ENCODE peak calls at places on chromosomes 13 and 19, in seven cellular contexts. B is A673; Q is aorta; E is esophagus squamous epithelium; P is neural progenitor cell; U is neuronal stem cell; L is effector memory CD4-positive, alpha-beta T cell. O is an unnamed sample.

GRCh38 chr13:31426395-31426794 is 226.6 kb downstream of the B3GLCT start:
- DNase-seq in L (no peak), P (no peak), U (no peak), Q (no peak), B (no peak), E (no peak), O (no peak)

GRCh38 chr19:35963514-35963913 is 27.3 kb downstream of the LRFN3 start:
- DNase-seq in P (peak; percentile 91), U (peak; percentile 69), E (no peak), Q (no peak), L (no peak), B (peak; percentile 63), O (no peak)

GRCh38 chr13:40910324-40911050 is 108.6 kb downstream of the ELF1 start:
- DNase-seq in E (no peak), L (no peak), U (no peak), B (no peak), P (no peak), Q (no peak), O (no peak)

GRCh38 chr13:36430247-36431203 is 1.8 kb upstream of the CCNA1 start:
- DNase-seq in B (no peak), E (no peak), Q (peak; percentile 81), U (no peak), L (no peak), P (peak; percentile 57), O (no peak)

GRCh38 chr13:26052136-26052736 is 420 bp upstream of the SHISA2 start:
- DNase-seq in B (no peak), E (no peak), U (no peak), P (peak; percentile 45), Q (no peak), L (no peak), O (no peak)

GRCh38 chr13:47459512-47459911 is 541.6 kb downstream of the SUCLA2 start:
- DNase-seq in P (peak; percentile 38), L (no peak), Q (no peak), E (no peak), U (no peak), B (peak; percentile 15), O (no peak)

GRCh38 chr13:34748561-34748960 is 193.5 kb upstream of the NBEA start:
- DNase-seq in L (no peak), E (no peak), U (no peak), Q (no peak), B (no peak), P (no peak), O (no peak)

GRCh38 chr19:5403968-5404640 is 51.1 kb upstream of the ZNRF4 start:
- DNase-seq in B (peak; percentile 93), Q (peak; percentile 92), P (peak; percentile 98), E (no peak), U (peak; percentile 95), L (no peak), O (no peak)

GRCh38 chr13:38264363-38265134 is 85.1 kb upstream of the UFM1 start:
- DNase-seq in U (no peak), E (no peak), B (no peak), P (no peak), L (no peak), Q (no peak), O (no peak)

GRCh38 chr13:79593611-79594275 is 112.8 kb downstream of the NDFIP2 start:
- DNase-seq in U (no peak), P (no peak), L (no peak), B (no peak), E (no peak), Q (no peak), O (no peak)

GRCh38 chr19:10817291-10818038 is 18.5 kb downstream of the TMED1 start:
- DNase-seq in Q (peak; percentile 93), P (no peak), B (no peak), U (no peak), L (no peak), E (no peak), O (peak; percentile 59)

GRCh38 chr13:73368608-73369007 is 309.8 kb downstream of the KLF5 start:
- DNase-seq in Q (no peak), U (no peak), B (no peak), L (no peak), E (no peak), P (no peak), O (no peak)

GRCh38 chr19:30535011-30535410 is 162.8 kb downstream of the ZNF536 start:
- DNase-seq in B (no peak), E (no peak), P (no peak), U (no peak), Q (no peak), L (no peak), O (no peak)

GRCh38 chr19:13089139-13089856 is 13.4 kb downstream of the LYL1 start:
- DNase-seq in L (no peak), P (peak; percentile 61), Q (no peak), B (peak; percentile 50), U (no peak), E (no peak), O (no peak)

GRCh38 chr19:38666662-38667448 is 19.4 kb downstream of the ACTN4 start:
- DNase-seq in Q (no peak), L (no peak), U (peak; percentile 70), E (no peak), B (peak; percentile 87), P (peak; percentile 58), O (no peak)

GRCh38 chr19:40806385-40807146 is 7.6 kb downstream of the EGLN2 start:
- DNase-seq in U (peak; percentile 96), E (peak; percentile 38), Q (peak; percentile 93), L (peak; percentile 75), B (peak; percentile 99), P (peak; percentile 97), O (peak; percentile 61)

GRCh38 chr19:52710538-52710937 is 24.3 kb downstream of the ZNF611 start:
- DNase-seq in L (no peak), Q (no peak), E (no peak), P (no peak), U (no peak), B (no peak), O (no peak)

GRCh38 chr13:99898421-99898820 is 73.1 kb downstream of the ZIC5 start:
- DNase-seq in B (no peak), U (no peak), E (no peak), L (no peak), Q (no peak), P (no peak), O (no peak)

GRCh38 chr13:41520016-41520698 is 62.8 kb downstream of the RGCC start:
- DNase-seq in B (peak; percentile 8), U (no peak), P (no peak), E (no peak), Q (no peak), L (no peak), O (no peak)

GRCh38 chr13:45974500-45974899 is 78.0 kb downstream of the ZC3H13 start:
- DNase-seq in E (no peak), B (no peak), P (no peak), Q (no peak), U (no peak), L (no peak), O (no peak)
- H3K27ac ChIP-seq in E (no peak overlapping the region), B (no peak overlapping the region), P (no peak overlapping the region), Q (no peak overlapping the region), U (no peak overlapping the region), L (no peak overlapping the region), O (no peak overlapping the region)

GRCh38 chr19:6556480-6556879 is 25.7 kb downstream of the TNFSF9 start:
- DNase-seq in B (no peak), P (no peak), L (no peak), Q (no peak), E (no peak), U (no peak), O (no peak)

GRCh38 chr19:6556043-6556449 is 25.2 kb downstream of the TNFSF9 start:
- DNase-seq in P (no peak), L (no peak), U (no peak), E (no peak), Q (no peak), B (no peak), O (no peak)

GRCh38 chr19:6551091-6551490 is 20.3 kb downstream of the TNFSF9 start:
- DNase-seq in L (no peak), U (no peak), B (no peak), E (no peak), Q (no peak), P (no peak), O (no peak)

GRCh38 chr19:6551607-6552450 is 21.0 kb downstream of the TNFSF9 start:
- DNase-seq in Q (no peak), P (peak; percentile 83), E (no peak), B (peak; percentile 68), L (peak; percentile 36), U (no peak), O (no peak)
- H3K36me3 ChIP-seq in Q (no peaks in the 10 kb centered on the region), P (no peaks in the 10 kb centered on the region), E (no peaks in the 10 kb centered on the region), B (no peaks in the 10 kb centered on the region), L (no peaks in the 10 kb centered on the region), U (no peaks in the 10 kb centered on the region), O (no peaks in the 10 kb centered on the region)

DNA sequence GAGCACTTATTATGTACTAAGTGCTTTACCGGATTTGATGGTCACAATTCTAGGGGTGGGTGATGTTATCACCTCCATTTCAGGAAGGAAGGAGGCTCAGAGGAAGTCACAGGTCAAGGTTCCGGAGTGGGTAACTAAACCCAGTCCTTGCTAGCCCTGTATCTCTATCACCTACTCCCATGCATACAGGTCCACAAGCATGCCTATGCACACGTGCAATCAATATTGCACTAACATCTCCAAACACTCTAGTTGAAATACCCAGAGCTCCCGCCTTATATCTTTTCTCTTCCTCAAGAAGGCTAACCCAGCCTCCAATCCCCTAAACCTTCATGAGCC is 17.8 kb upstream of the FOSB start:
- DNase-seq in U (no peak), P (no peak), B (no peak), E (no peak), Q (no peak), L (peak; percentile 45), O (no peak)
- H3K27ac ChIP-seq in U (no peak overlapping the region), P (no peak overlapping the region), B (peak overlapping the region; percentile 83), E (peak overlapping the region; percentile 88), Q (peak overlapping the region; percentile 17), L (peak overlapping the region; percentile 99), O (peak overlapping the region; percentile 53)

DNA sequence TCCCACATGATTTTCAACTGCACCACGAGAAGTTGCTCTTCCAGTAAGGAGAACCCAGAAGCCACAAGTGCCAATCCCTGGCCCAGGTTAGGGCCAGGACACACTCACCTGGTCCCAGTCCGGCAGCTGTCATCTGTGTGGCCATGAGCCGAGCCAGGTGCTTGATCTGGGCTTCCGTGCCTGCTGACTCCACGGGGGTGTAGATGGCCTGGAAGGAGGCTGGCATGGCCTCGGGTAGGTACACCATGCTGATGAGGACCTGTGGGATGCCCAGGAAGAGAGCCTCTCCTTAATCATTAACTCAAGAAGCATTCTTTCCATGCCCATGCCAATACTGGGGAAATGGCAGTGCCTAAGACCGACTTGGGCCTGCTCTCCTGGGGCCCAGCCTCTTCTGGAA is 19.9 kb upstream of the RSPH6A start:
- DNase-seq in E (no peak), B (no peak), L (no peak), Q (no peak), P (no peak), U (no peak), O (no peak)
- H3K36me3 ChIP-seq in E (peaks cover 28% of the 10 kb centered on the region), B (peaks cover 82% of the 10 kb centered on the region), L (peaks cover 68% of the 10 kb centered on the region), Q (peaks cover 5% of the 10 kb centered on the region), P (peaks cover 22% of the 10 kb centered on the region), U (peaks cover 50% of the 10 kb centered on the region), O (peaks cover 8% of the 10 kb centered on the region)

O was measured in gastrocnemius medialis.